ENCODE peak calls at places on chromosomes 4 and X, in seven cellular contexts. R, A, W, E, J, C and D are unnamed samples.

GRCh38 chr4:121096629-121097028 is 24.3 kb upstream of the NDNF start:
- DNase-seq in R (no peak), A (no peak), W (no peak), E (peak; percentile 62), J (peak; percentile 28), C (no peak), D (no peak)

GRCh38 chr4:5322321-5322720 is 271.0 kb downstream of the STK32B start:
- DNase-seq in R (no peak), A (no peak), W (no peak), E (no peak), J (no peak), C (no peak), D (no peak)

GRCh38 chr4:95165926-95166524 is 382.7 kb downstream of the UNC5C start:
- DNase-seq in R (peak; percentile 33), A (peak; percentile 51), W (no peak), E (peak; percentile 87), J (peak; percentile 65), C (no peak), D (no peak)

GRCh38 chrX:86322913-86323312 is 174.7 kb downstream of the DACH2 start:
- DNase-seq in R (no peak), A (no peak), W (no peak), E (peak; percentile 0), J (no peak), C (no peak), D (no peak)

GRCh38 chr4:19473569-19473968 is 778.1 kb upstream of the SLIT2 start:
- DNase-seq in R (no peak), A (no peak), W (no peak), E (no peak), J (no peak), C (no peak), D (no peak)

GRCh38 chrX:21700967-21701366 is 42.8 kb upstream of the KLHL34 start:
- DNase-seq in R (no peak), A (no peak), W (no peak), E (no peak), J (no peak), C (no peak), D (no peak)

GRCh38 chr4:99033956-99034355 is 38.4 kb downstream of the METAP1 start:
- DNase-seq in R (no peak), A (no peak), W (no peak), E (no peak), J (no peak), C (no peak), D (no peak)

GRCh38 chr4:2045518-2045951 is 13.6 kb upstream of the NAT8L start:
- DNase-seq in R (no peak), A (no peak), W (no peak), E (no peak), J (peak; percentile 51), C (no peak), D (no peak)

GRCh38 chrX:17361620-17362019 is 13.4 kb upstream of the NHS start:
- DNase-seq in R (peak; percentile 20), A (peak; percentile 84), W (no peak), E (no peak), J (peak; percentile 21), C (no peak), D (no peak)

GRCh38 chr4:156295676-156296075 is 342.0 kb upstream of the CTSO start:
- DNase-seq in R (no peak), A (no peak), W (no peak), E (peak; percentile 45), J (no peak), C (no peak), D (no peak)

GRCh38 chrX:119880076-119880475 is 8.4 kb downstream of the NDUFA1 start:
- DNase-seq in R (no peak), A (no peak), W (no peak), E (peak; percentile 28), J (no peak), C (no peak), D (no peak)

GRCh38 chrX:69062493-69062892 is 102.8 kb downstream of the PJA1 start:
- DNase-seq in R (no peak), A (no peak), W (no peak), E (no peak), J (no peak), C (no peak), D (no peak)